ENCODE peak calls at places on chromosomes 6 and 20, in nine cellular contexts. One of them, this sample, is unnamed.

GRCh38 chr20:59723607-59724456 is 119.5 kb downstream of the PHACTR3 start:
- DNase-seq in GM06990: no peak
- DNase-seq in endothelial cell: no peak
- DNase-seq in omental fat pad: no peak
- DNase-seq in left ventricle myocardium inferior: no peak
- DNase-seq in AG10803: peak; percentile 63
- DNase-seq in HFFc6: no peak
- DNase-seq in neural progenitor cell: no peak
- DNase-seq in GM10248: no peak
- DNase-seq in this sample: no peak

GRCh38 chr6:39170860-39171259 is 55.9 kb upstream of the SAYSD1 start:
- DNase-seq in neural progenitor cell: no peak
- DNase-seq in AG10803: no peak
- DNase-seq in omental fat pad: no peak
- DNase-seq in HFFc6: no peak
- DNase-seq in GM06990: no peak
- DNase-seq in left ventricle myocardium inferior: no peak
- DNase-seq in GM10248: no peak
- DNase-seq in endothelial cell: no peak
- DNase-seq in this sample: no peak

GRCh38 chr6:114430534-114431124 is 87.8 kb upstream of the HS3ST5 start:
- DNase-seq in GM10248: no peak
- DNase-seq in neural progenitor cell: peak; percentile 25
- DNase-seq in GM06990: no peak
- DNase-seq in left ventricle myocardium inferior: no peak
- DNase-seq in HFFc6: no peak
- DNase-seq in AG10803: no peak
- DNase-seq in endothelial cell: no peak
- DNase-seq in omental fat pad: no peak
- DNase-seq in this sample: no peak

GRCh38 chr6:12331951-12332749 is 42.0 kb downstream of the EDN1 start:
- DNase-seq in omental fat pad: no peak
- DNase-seq in HFFc6: no peak
- DNase-seq in GM10248: no peak
- DNase-seq in endothelial cell: no peak
- DNase-seq in AG10803: peak; percentile 51
- DNase-seq in GM06990: no peak
- DNase-seq in left ventricle myocardium inferior: no peak
- DNase-seq in neural progenitor cell: no peak
- DNase-seq in this sample: no peak

GRCh38 chr6:72328775-72329174 is 293.1 kb upstream of the KCNQ5 start:
- DNase-seq in GM06990: no peak
- DNase-seq in HFFc6: no peak
- DNase-seq in left ventricle myocardium inferior: no peak
- DNase-seq in neural progenitor cell: no peak
- DNase-seq in omental fat pad: no peak
- DNase-seq in GM10248: no peak
- DNase-seq in endothelial cell: no peak
- DNase-seq in AG10803: peak; percentile 29
- DNase-seq in this sample: no peak

GRCh38 chr6:32794510-32794909 is 22.3 kb downstream of the HLA-DOB start:
- DNase-seq in left ventricle myocardium inferior: no peak
- DNase-seq in neural progenitor cell: no peak
- DNase-seq in omental fat pad: no peak
- DNase-seq in endothelial cell: no peak
- DNase-seq in GM10248: no peak
- DNase-seq in HFFc6: no peak
- DNase-seq in GM06990: no peak
- DNase-seq in AG10803: no peak
- DNase-seq in this sample: no peak

GRCh38 chr20:62959101-62959971 is 6.8 kb downstream of the SLC17A9 start:
- DNase-seq in neural progenitor cell: no peak
- DNase-seq in omental fat pad: no peak
- DNase-seq in GM10248: no peak
- DNase-seq in left ventricle myocardium inferior: no peak
- DNase-seq in AG10803: no peak
- DNase-seq in endothelial cell: no peak
- DNase-seq in HFFc6: no peak
- DNase-seq in GM06990: no peak
- DNase-seq in this sample: no peak

GRCh38 chr20:57190536-57191265 is 75.7 kb downstream of the BMP7 start:
- DNase-seq in endothelial cell: no peak
- DNase-seq in GM10248: no peak
- DNase-seq in AG10803: peak; percentile 48
- DNase-seq in omental fat pad: no peak
- DNase-seq in neural progenitor cell: no peak
- DNase-seq in left ventricle myocardium inferior: no peak
- DNase-seq in HFFc6: peak; percentile 31
- DNase-seq in GM06990: no peak
- DNase-seq in this sample: no peak

GRCh38 chr20:38065764-38066375 is 32.3 kb downstream of the RPRD1B start:
- DNase-seq in neural progenitor cell: no peak
- DNase-seq in omental fat pad: no peak
- DNase-seq in GM10248: no peak
- DNase-seq in HFFc6: no peak
- DNase-seq in GM06990: no peak
- DNase-seq in left ventricle myocardium inferior: peak; percentile 60
- DNase-seq in AG10803: no peak
- DNase-seq in endothelial cell: no peak
- DNase-seq in this sample: no peak

GRCh38 chr6:41504526-41505021 is 41.6 kb upstream of the FOXP4 start:
- DNase-seq in AG10803: no peak
- DNase-seq in HFFc6: no peak
- DNase-seq in GM06990: no peak
- DNase-seq in left ventricle myocardium inferior: no peak
- DNase-seq in GM10248: peak; percentile 33
- DNase-seq in neural progenitor cell: no peak
- DNase-seq in omental fat pad: no peak
- DNase-seq in endothelial cell: peak; percentile 18
- DNase-seq in this sample: no peak

GRCh38 chr6:85679445-85680123 is 36.9 kb upstream of the SYNCRIP start:
- DNase-seq in omental fat pad: no peak
- DNase-seq in GM10248: no peak
- DNase-seq in left ventricle myocardium inferior: no peak
- DNase-seq in AG10803: no peak
- DNase-seq in GM06990: no peak
- DNase-seq in HFFc6: no peak
- DNase-seq in endothelial cell: no peak
- DNase-seq in neural progenitor cell: no peak
- DNase-seq in this sample: no peak

GRCh38 chr6:145017516-145017915 is 717.8 kb downstream of the EPM2A start:
- DNase-seq in HFFc6: peak; percentile 9
- DNase-seq in left ventricle myocardium inferior: no peak
- DNase-seq in AG10803: peak; percentile 15
- DNase-seq in endothelial cell: no peak
- DNase-seq in neural progenitor cell: no peak
- DNase-seq in GM06990: no peak
- DNase-seq in omental fat pad: no peak
- DNase-seq in GM10248: no peak
- DNase-seq in this sample: no peak

GRCh38 chr6:157380458-157380778 is 572 bp upstream of the ZDHHC14 start:
- DNase-seq in left ventricle myocardium inferior: peak; percentile 22
- DNase-seq in omental fat pad: no peak
- DNase-seq in AG10803: no peak
- DNase-seq in GM06990: no peak
- DNase-seq in endothelial cell: no peak
- DNase-seq in GM10248: peak; percentile 40
- DNase-seq in HFFc6: no peak
- DNase-seq in neural progenitor cell: peak; percentile 46
- DNase-seq in this sample: no peak

GRCh38 chr6:25895773-25896172 is 21.7 kb upstream of the SLC17A3 start:
- DNase-seq in GM06990: no peak
- DNase-seq in neural progenitor cell: no peak
- DNase-seq in endothelial cell: no peak
- DNase-seq in AG10803: no peak
- DNase-seq in GM10248: no peak
- DNase-seq in left ventricle myocardium inferior: no peak
- DNase-seq in HFFc6: no peak
- DNase-seq in omental fat pad: no peak
- DNase-seq in this sample: no peak

GRCh38 chr20:43579861-43580793 is 10.6 kb upstream of the IFT52 start:
- DNase-seq in GM06990: no peak
- DNase-seq in omental fat pad: no peak
- DNase-seq in left ventricle myocardium inferior: no peak
- DNase-seq in AG10803: no peak
- DNase-seq in neural progenitor cell: no peak
- DNase-seq in GM10248: no peak
- DNase-seq in HFFc6: no peak
- DNase-seq in endothelial cell: no peak
- DNase-seq in this sample: no peak

GRCh38 chr20:52191132-52191435 is 495 bp downstream of the ZFP64 start:
- DNase-seq in left ventricle myocardium inferior: no peak
- DNase-seq in GM06990: no peak
- DNase-seq in omental fat pad: no peak
- DNase-seq in endothelial cell: no peak
- DNase-seq in GM10248: no peak
- DNase-seq in neural progenitor cell: no peak
- DNase-seq in HFFc6: no peak
- DNase-seq in AG10803: no peak
- DNase-seq in this sample: no peak

GRCh38 chr20:52193886-52194545 is 2.4 kb upstream of the ZFP64 start:
- DNase-seq in GM10248: no peak
- DNase-seq in GM06990: no peak
- DNase-seq in neural progenitor cell: no peak
- DNase-seq in left ventricle myocardium inferior: no peak
- DNase-seq in AG10803: no peak
- DNase-seq in HFFc6: no peak
- DNase-seq in omental fat pad: no peak
- DNase-seq in endothelial cell: no peak
- DNase-seq in this sample: no peak

GRCh38 chr20:52193133-52193532 is 1.6 kb upstream of the ZFP64 start:
- DNase-seq in GM10248: no peak
- DNase-seq in endothelial cell: no peak
- DNase-seq in GM06990: no peak
- DNase-seq in AG10803: no peak
- DNase-seq in omental fat pad: no peak
- DNase-seq in neural progenitor cell: no peak
- DNase-seq in HFFc6: no peak
- DNase-seq in left ventricle myocardium inferior: no peak
- DNase-seq in this sample: no peak

GRCh38 chr20:52191436-52192295 is at the start of gene ZFP64:
- DNase-seq in GM10248: peak; percentile 87
- DNase-seq in neural progenitor cell: peak; percentile 85
- DNase-seq in omental fat pad: no peak
- DNase-seq in left ventricle myocardium inferior: peak; percentile 78
- DNase-seq in endothelial cell: peak; percentile 63
- DNase-seq in GM06990: peak; percentile 90
- DNase-seq in HFFc6: peak; percentile 68
- DNase-seq in AG10803: peak; percentile 78
- DNase-seq in this sample: peak; percentile 41

DNA sequence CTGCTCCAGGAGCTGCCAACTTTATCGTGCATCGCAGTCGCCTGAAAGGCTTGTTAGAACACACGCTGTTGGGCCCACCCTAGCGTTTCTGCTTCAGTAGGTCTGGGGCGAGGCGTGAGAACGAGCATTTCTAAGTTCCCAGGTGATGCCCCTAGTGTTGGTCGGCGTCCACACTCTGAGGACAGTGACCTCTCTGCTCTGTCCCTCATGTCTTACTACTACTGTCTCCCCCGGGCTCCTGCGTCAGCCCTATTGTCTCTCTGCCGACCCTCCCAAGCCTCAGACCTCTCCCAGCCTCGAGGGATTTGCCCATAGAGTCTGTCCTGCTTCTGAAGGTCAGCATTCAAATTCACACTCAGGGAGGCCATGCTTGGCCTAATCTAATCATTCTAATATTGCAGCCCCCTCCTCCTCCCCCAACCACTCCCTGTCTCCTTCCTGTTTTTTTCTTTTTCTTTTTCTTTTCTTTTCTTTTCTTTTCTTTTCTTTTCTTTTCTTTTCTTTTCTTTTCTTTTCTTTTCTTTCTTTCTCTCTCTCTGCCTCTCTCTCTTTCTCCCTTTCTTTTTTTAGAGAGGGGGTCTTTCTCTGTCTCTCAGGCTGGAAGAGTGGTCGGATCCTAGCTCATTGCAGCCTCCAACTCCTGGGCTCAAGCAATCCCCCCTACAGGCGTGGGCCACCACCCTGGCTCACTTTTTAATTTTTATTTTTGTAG is 873 bp upstream of the ZFP64 start:
- DNase-seq in GM10248: peak; percentile 72
- DNase-seq in left ventricle myocardium inferior: peak; percentile 45
- DNase-seq in endothelial cell: no peak
- DNase-seq in HFFc6: peak; percentile 6
- DNase-seq in omental fat pad: no peak
- DNase-seq in GM06990: no peak
- DNase-seq in AG10803: no peak
- DNase-seq in neural progenitor cell: peak; percentile 78
- DNase-seq in this sample: no peak
- TF ChIP-seq CTCF in GM10248: peak; percentile 45
- TF ChIP-seq CTCF in left ventricle myocardium inferior: peak; percentile 41
- TF ChIP-seq CTCF in endothelial cell: no peak
- TF ChIP-seq CTCF in HFFc6: no peak
- TF ChIP-seq CTCF in omental fat pad: no peak
- TF ChIP-seq CTCF in GM06990: peak; percentile 33
- TF ChIP-seq CTCF in AG10803: peak; percentile 36
- TF ChIP-seq CTCF in neural progenitor cell: peak; percentile 34
- TF ChIP-seq CTCF in this sample: no peak

GRCh38 chr6:6586671-6587526 is 1.6 kb upstream of the LY86 start:
- DNase-seq in endothelial cell: no peak
- DNase-seq in left ventricle myocardium inferior: no peak
- DNase-seq in AG10803: no peak
- DNase-seq in neural progenitor cell: no peak
- DNase-seq in GM10248: peak; percentile 65
- DNase-seq in GM06990: peak; percentile 85
- DNase-seq in HFFc6: no peak
- DNase-seq in omental fat pad: no peak
- DNase-seq in this sample: no peak
- TF ChIP-seq CTCF in endothelial cell: no peak
- TF ChIP-seq CTCF in left ventricle myocardium inferior: no peak
- TF ChIP-seq CTCF in AG10803: no peak
- TF ChIP-seq CTCF in neural progenitor cell: no peak
- TF ChIP-seq CTCF in GM10248: no peak
- TF ChIP-seq CTCF in GM06990: no peak
- TF ChIP-seq CTCF in HFFc6: no peak
- TF ChIP-seq CTCF in omental fat pad: no peak
- TF ChIP-seq CTCF in this sample: no peak

GRCh38 chr6:44113396-44113795 is 13.9 kb downstream of the MRPL14 start:
- DNase-seq in endothelial cell: no peak
- DNase-seq in left ventricle myocardium inferior: no peak
- DNase-seq in GM06990: no peak
- DNase-seq in neural progenitor cell: no peak
- DNase-seq in omental fat pad: no peak
- DNase-seq in GM10248: no peak
- DNase-seq in AG10803: no peak
- DNase-seq in HFFc6: no peak
- DNase-seq in this sample: no peak
- TF ChIP-seq CTCF in endothelial cell: peak; percentile 17
- TF ChIP-seq CTCF in left ventricle myocardium inferior: no peak
- TF ChIP-seq CTCF in GM06990: peak; percentile 21
- TF ChIP-seq CTCF in neural progenitor cell: peak; percentile 33
- TF ChIP-seq CTCF in omental fat pad: no peak
- TF ChIP-seq CTCF in GM10248: peak; percentile 12
- TF ChIP-seq CTCF in AG10803: peak; percentile 17
- TF ChIP-seq CTCF in HFFc6: peak; percentile 53
- TF ChIP-seq CTCF in this sample: no peak

DNA sequence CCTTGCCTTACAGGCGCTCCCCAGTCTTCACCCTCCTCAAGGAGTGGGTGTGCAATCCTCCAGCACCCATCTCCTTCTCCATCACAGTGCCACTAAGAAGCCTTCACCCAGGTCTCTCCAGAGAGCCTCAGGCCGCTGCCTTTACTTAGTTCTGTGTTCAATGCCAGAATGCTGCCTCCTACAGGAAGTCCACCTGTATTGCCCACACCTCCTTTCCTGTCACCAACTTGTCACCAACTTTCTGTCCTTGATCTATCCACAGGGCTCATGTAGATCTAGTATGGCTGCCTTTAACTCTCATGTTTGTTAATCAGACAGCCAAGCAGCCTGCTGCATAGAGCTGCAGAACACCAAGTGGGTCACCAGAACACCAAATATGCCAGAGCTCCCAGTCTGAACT is 546 bp upstream of the LST1 start:
- DNase-seq in omental fat pad: no peak
- DNase-seq in neural progenitor cell: peak; percentile 53
- DNase-seq in HFFc6: peak; percentile 25
- DNase-seq in left ventricle myocardium inferior: no peak
- DNase-seq in AG10803: no peak
- DNase-seq in GM06990: no peak
- DNase-seq in endothelial cell: no peak
- DNase-seq in GM10248: no peak
- DNase-seq in this sample: no peak
- TF ChIP-seq CTCF in omental fat pad: no peak
- TF ChIP-seq CTCF in neural progenitor cell: peak; percentile 59
- TF ChIP-seq CTCF in HFFc6: peak; percentile 75
- TF ChIP-seq CTCF in left ventricle myocardium inferior: no peak
- TF ChIP-seq CTCF in AG10803: peak; percentile 28
- TF ChIP-seq CTCF in GM06990: peak; percentile 73
- TF ChIP-seq CTCF in endothelial cell: peak; percentile 45
- TF ChIP-seq CTCF in GM10248: peak; percentile 47
- TF ChIP-seq CTCF in this sample: peak; percentile 11

This sample was measured in AG09319.